ENCODE peak calls at places on chromosomes 3 and 15, in seven cellular contexts. Z is SK-N-SH, N is K562, R is HepG2, T is H1, Q is HCT116, U is GM12878. A is an unnamed sample.

GRCh38 chr15:68885070-68885469 is 45.3 kb upstream of the SPESP1 start:
- DNase-seq in Z (no peak), N (no peak), R (no peak), T (no peak), Q (no peak), U (no peak), A (peak; percentile 78)

GRCh38 chr15:58564967-58565366 is 133.2 kb downstream of the LIPC start:
- DNase-seq in Z (no peak), N (no peak), R (no peak), T (no peak), Q (no peak), U (no peak), A (no peak)

GRCh38 chr3:108552267-108553159 is 36.7 kb downstream of the CIP2A start:
- DNase-seq in Z (peak; percentile 11), N (peak; percentile 6), R (peak; percentile 35), T (no peak), Q (peak; percentile 19), U (no peak), A (peak; percentile 61)

GRCh38 chr15:63352808-63353207 is 28.8 kb downstream of the CA12 start:
- DNase-seq in Z (no peak), N (no peak), R (no peak), T (no peak), Q (no peak), U (no peak), A (no peak)

GRCh38 chr3:23875326-23875725 is 41.5 kb downstream of the NKIRAS1 start:
- DNase-seq in Z (no peak), N (no peak), R (no peak), T (no peak), Q (no peak), U (no peak), A (no peak)

GRCh38 chr3:160098261-160098908 is 109.8 kb downstream of the IL12A start:
- DNase-seq in Z (no peak), N (no peak), R (no peak), T (no peak), Q (no peak), U (no peak), A (no peak)

GRCh38 chr3:32855350-32855953 is 37.7 kb downstream of the TRIM71 start:
- DNase-seq in Z (no peak), N (no peak), R (no peak), T (no peak), Q (no peak), U (no peak), A (no peak)

GRCh38 chr3:27289769-27290413 is 79.3 kb downstream of the NEK10 start:
- DNase-seq in Z (no peak), N (no peak), R (no peak), T (no peak), Q (no peak), U (no peak), A (no peak)

GRCh38 chr15:39583586-39584265 is 2.8 kb downstream of the THBS1 start:
- DNase-seq in Z (peak; percentile 36), N (peak; percentile 39), R (peak; percentile 25), T (no peak), Q (no peak), U (no peak), A (no peak)

GRCh38 chr3:113223831-113224240 is 12.5 kb downstream of the BOC start:
- DNase-seq in Z (no peak), N (no peak), R (no peak), T (no peak), Q (no peak), U (no peak), A (no peak)

GRCh38 chr15:101107101-101107500 is 144.7 kb downstream of the CHSY1 start:
- DNase-seq in Z (no peak), N (no peak), R (no peak), T (no peak), Q (no peak), U (no peak), A (no peak)

GRCh38 chr15:101104186-101104585 is 147.7 kb downstream of the CHSY1 start:
- DNase-seq in Z (no peak), N (no peak), R (no peak), T (no peak), Q (no peak), U (no peak), A (no peak)

GRCh38 chr15:101103589-101103988 is 148.3 kb downstream of the CHSY1 start:
- DNase-seq in Z (no peak), N (no peak), R (no peak), T (no peak), Q (no peak), U (no peak), A (no peak)

GRCh38 chr15:101102746-101103145 is 149.1 kb downstream of the CHSY1 start:
- DNase-seq in Z (no peak), N (no peak), R (no peak), T (no peak), Q (no peak), U (no peak), A (no peak)

DNA sequence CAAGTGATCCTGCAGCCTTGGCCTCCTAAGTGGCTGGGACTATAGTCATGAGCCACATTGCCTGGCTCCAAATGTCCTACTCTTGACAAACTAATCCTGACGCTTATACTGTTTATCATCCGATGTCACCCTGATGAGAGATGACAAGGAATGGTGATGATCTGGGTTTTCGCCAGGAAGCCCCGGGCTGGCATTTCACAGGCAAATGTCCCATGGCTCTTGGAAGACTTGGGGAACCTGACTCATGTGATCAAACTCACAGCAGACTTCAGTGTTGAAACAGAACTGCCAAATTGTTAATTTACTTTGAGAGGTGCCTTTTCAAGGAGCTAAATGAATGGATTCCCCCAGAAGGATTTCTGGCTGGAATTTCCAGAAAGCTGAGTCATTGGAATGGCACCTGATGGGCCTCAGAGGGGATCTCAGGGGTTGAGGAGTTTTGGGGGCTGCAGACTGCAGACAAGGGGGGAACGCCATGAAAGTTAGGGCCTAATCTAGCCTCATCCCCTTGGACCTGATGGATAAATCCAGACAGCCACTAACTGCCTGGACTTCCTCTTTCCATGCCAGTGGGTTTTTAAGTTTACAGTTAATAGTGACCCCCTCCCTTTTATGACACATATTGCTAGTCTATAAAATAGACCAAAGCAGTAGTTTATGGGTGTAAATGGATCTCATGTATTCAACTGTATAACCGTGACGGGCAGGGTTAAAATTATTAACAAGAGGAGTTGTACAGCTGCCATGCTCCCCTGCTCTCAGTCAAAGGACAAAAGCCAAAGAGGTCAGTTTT is 146.6 kb downstream of the CHSY1 start:
- DNase-seq in Z (no peak), N (no peak), R (no peak), T (no peak), Q (no peak), U (no peak), A (no peak)
- TF ChIP-seq JUND in Z (no peak), N (no peak), R (no peak), T (peak; percentile 68), Q (no peak), U (no peak), A (no peak)

GRCh38 chr15:70853855-70854668 is at the start of gene LARP6:
- DNase-seq in Z (peak; percentile 96), N (no peak), R (no peak), T (no peak), Q (no peak), U (no peak), A (peak; percentile 49)

GRCh38 chr15:70853270-70853854 is 595 bp downstream of the LARP6 start:
- DNase-seq in Z (peak; percentile 79), N (no peak), R (no peak), T (peak; percentile 46), Q (no peak), U (no peak), A (no peak)

GRCh38 chr15:70856177-70856883 is 2.4 kb upstream of the LARP6 start:
- DNase-seq in Z (no peak), N (no peak), R (no peak), T (no peak), Q (no peak), U (no peak), A (no peak)

GRCh38 chr15:70855764-70856163 is 1.8 kb upstream of the LARP6 start:
- DNase-seq in Z (no peak), N (no peak), R (no peak), T (no peak), Q (no peak), U (peak; percentile 39), A (no peak)

DNA sequence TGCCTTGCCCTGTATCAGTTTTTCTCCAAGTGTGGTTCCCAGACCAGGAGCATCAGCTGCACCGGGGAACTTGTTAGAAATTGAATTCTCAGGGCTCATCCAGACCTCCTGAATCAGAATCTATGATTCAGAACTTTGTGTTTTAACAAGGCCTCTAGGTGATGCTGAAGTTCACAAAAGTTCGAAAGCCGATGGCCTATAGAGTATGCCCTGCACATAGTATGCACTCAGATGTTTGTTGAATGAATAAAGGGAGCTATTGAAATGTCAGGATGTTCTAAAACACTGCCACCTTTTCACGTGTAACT is 666 bp upstream of the LARP6 start:
- DNase-seq in Z (no peak), N (no peak), R (no peak), T (no peak), Q (no peak), U (no peak), A (peak; percentile 29)
- TF ChIP-seq JUND in Z (no peak), N (no peak), R (no peak), T (no peak), Q (no peak), U (no peak), A (no peak)

DNA sequence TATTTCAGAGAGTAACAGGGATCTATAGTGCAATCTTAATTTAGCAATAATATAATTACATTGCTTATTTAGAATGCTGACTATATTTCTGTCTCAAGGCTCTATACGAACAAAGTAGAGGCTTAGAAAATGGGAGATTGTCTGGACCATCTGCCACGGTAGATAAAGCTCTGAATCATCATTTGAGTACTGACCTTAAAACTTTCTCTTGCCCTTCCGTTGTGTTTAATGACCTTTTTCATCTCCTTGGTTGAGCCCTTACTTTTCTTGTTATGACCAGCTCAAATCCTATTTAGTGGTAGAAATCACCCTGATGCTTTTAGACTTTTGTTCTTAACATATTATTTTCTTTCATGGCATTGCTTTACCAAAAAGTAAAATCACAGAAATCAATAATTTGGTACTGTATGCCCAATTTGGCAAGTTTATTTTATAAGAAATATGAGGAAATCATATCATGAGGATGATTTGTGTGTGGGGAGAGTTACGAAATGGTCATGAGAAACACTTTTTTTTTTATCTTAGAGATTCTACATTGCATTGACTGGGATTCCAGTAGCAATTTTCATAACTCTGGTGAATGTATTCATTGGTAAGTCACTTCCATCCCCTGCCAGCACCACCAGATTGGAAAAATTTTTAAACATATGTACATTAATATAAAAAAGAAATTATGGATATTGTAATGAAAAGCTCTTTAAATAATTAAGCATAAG is 11.0 kb downstream of the NDUFB5 start:
- DNase-seq in Z (no peak), N (peak; percentile 67), R (no peak), T (no peak), Q (no peak), U (no peak), A (no peak)
- TF ChIP-seq JUND in Z (no peak), N (peak; percentile 96), R (no peak), T (no peak), Q (no peak), U (no peak), A (no peak)

DNA sequence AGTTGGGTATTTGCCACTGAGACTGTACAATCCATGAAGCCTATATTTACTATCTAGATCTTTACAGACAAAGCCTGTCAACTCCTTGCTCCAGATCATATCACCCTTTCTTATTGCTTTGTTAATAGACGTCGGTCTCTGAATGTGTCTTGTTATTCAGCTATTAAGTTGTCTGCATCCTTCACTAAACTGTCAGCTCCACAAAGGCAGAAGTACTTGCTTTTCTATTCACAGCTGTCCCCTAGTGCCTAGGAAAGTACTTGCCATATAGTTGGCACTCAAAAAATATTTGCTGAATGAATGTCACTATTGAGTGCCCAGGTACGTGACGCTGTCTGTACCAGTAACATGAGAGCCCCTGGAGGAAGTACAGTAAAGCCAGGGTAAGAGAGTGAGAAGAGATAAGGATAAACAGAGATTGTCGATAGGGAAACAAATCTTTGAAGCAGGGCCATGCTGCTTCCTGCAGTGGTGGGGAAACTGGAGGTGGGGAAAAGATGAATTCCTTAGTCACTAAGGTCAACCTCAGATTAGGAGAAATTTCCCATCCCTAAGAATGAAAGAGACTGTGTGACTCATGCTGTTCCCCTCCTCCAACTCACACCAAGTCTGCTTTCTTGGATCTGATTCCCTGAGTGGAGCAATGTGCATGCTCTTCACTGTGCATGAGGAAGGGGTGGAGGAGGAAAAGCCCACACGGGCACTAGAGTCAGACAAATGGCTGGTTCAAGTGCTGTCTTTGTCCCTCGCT is 36.3 kb downstream of the PRICKLE2 start:
- DNase-seq in Z (no peak), N (no peak), R (no peak), T (no peak), Q (no peak), U (no peak), A (no peak)
- TF ChIP-seq JUND in Z (peak; percentile 96), N (no peak), R (no peak), T (no peak), Q (no peak), U (no peak), A (no peak)

A was measured in T47D.